ENCODE peak calls at places on chromosomes 4 and X, in four cellular contexts. One of them, this sample, is unnamed. For H3K27me3 and H3K4me1, the result is how much of the 10 kb centered on the place peaks cover.

GRCh38 chrX:120769576-120770341 is 105.9 kb downstream of the CT47B1 start:
- DNase-seq in lower lobe of right lung: no peak
- DNase-seq in CD8-positive, alpha-beta T cell: no peak
- DNase-seq in HCT116: peak
- DNase-seq in this sample: no peak

GRCh38 chr4:25527044-25527443 is 128.6 kb upstream of the SLC34A2 start:
- DNase-seq in lower lobe of right lung: no peak
- DNase-seq in CD8-positive, alpha-beta T cell: no peak
- DNase-seq in HCT116: no peak
- DNase-seq in this sample: no peak

GRCh38 chrX:42456301-42456700 is 321.7 kb downstream of the PPP1R2C start:
- DNase-seq in lower lobe of right lung: peak
- DNase-seq in CD8-positive, alpha-beta T cell: no peak
- DNase-seq in HCT116: no peak
- DNase-seq in this sample: no peak

GRCh38 chr4:41693629-41694028 is 54.9 kb downstream of the PHOX2B start:
- DNase-seq in lower lobe of right lung: no peak
- DNase-seq in CD8-positive, alpha-beta T cell: no peak
- DNase-seq in HCT116: no peak
- DNase-seq in this sample: no peak

GRCh38 chr4:168677063-168677462 is 180.2 kb downstream of the PALLD start:
- DNase-seq in lower lobe of right lung: no peak
- DNase-seq in CD8-positive, alpha-beta T cell: no peak
- DNase-seq in HCT116: no peak
- DNase-seq in this sample: no peak

GRCh38 chr4:111400736-111401135 is 744.5 kb upstream of the FAM241A start:
- DNase-seq in lower lobe of right lung: no peak
- DNase-seq in CD8-positive, alpha-beta T cell: no peak
- DNase-seq in HCT116: no peak
- DNase-seq in this sample: no peak

GRCh38 chr4:98643760-98644159 is 14.7 kb downstream of the TSPAN5 start:
- DNase-seq in lower lobe of right lung: no peak
- DNase-seq in CD8-positive, alpha-beta T cell: no peak
- DNase-seq in HCT116: no peak
- DNase-seq in this sample: no peak

GRCh38 chr4:1463088-1463926 is 57.1 kb upstream of the NKX1-1 start:
- DNase-seq in lower lobe of right lung: peak
- DNase-seq in CD8-positive, alpha-beta T cell: no peak
- DNase-seq in HCT116: no peak
- DNase-seq in this sample: peak

GRCh38 chr4:112648263-112649054 is 11.5 kb downstream of the LARP7 start:
- DNase-seq in lower lobe of right lung: no peak
- DNase-seq in CD8-positive, alpha-beta T cell: no peak
- DNase-seq in HCT116: no peak
- DNase-seq in this sample: no peak

GRCh38 chrX:7132335-7133035 is 15.0 kb upstream of the STS start:
- DNase-seq in lower lobe of right lung: peak
- DNase-seq in CD8-positive, alpha-beta T cell: peak
- DNase-seq in HCT116: peak
- DNase-seq in this sample: peak

GRCh38 chrX:100615015-100615414 is 21.6 kb downstream of the TSPAN6 start:
- DNase-seq in lower lobe of right lung: no peak
- DNase-seq in CD8-positive, alpha-beta T cell: no peak
- DNase-seq in HCT116: peak
- DNase-seq in this sample: no peak

GRCh38 chrX:100611951-100612350 is 24.7 kb downstream of the TSPAN6 start:
- DNase-seq in lower lobe of right lung: no peak
- DNase-seq in CD8-positive, alpha-beta T cell: no peak
- DNase-seq in HCT116: no peak
- DNase-seq in this sample: no peak

GRCh38 chrX:100606753-100607152 is 22.0 kb downstream of the TNMD start:
- DNase-seq in lower lobe of right lung: no peak
- DNase-seq in CD8-positive, alpha-beta T cell: no peak
- DNase-seq in HCT116: no peak
- DNase-seq in this sample: no peak

DNA sequence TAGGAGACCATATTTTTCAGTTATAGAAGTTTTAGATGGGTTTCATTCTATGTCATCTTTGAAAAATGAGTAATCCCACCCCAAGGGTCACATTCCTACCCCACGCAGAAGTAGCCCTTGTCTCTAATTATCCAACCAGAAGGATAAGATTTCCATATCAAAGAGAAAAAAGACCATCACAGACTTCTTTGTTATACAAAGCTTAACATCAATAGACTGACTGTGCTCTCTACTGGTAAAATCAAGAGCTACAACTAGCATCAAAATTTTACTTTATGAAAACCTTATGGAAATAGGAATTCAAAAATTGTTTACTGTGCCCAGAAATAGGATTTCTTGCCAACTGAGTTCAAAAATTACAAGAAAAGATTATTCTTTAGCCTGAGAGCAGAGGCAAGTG is 24.9 kb downstream of the TNMD start:
- DNase-seq in lower lobe of right lung: no peak
- DNase-seq in CD8-positive, alpha-beta T cell: no peak
- DNase-seq in HCT116: no peak
- DNase-seq in this sample: no peak
- TF ChIP-seq CTCF in lower lobe of right lung: peak
- TF ChIP-seq CTCF in CD8-positive, alpha-beta T cell: no peak
- TF ChIP-seq CTCF in HCT116: no peak
- TF ChIP-seq CTCF in this sample: no peak

GRCh38 chr4:7786040-7786439 is 153.6 kb downstream of the AFAP1 start:
- DNase-seq in lower lobe of right lung: no peak
- DNase-seq in CD8-positive, alpha-beta T cell: no peak
- DNase-seq in HCT116: no peak
- DNase-seq in this sample: peak
- H3K27me3 ChIP-seq in lower lobe of right lung: under half
- H3K27me3 ChIP-seq in CD8-positive, alpha-beta T cell: under half
- H3K27me3 ChIP-seq in HCT116: under half
- H3K27me3 ChIP-seq in this sample: under half

GRCh38 chr4:15758294-15758693 is 19.8 kb upstream of the CD38 start:
- DNase-seq in lower lobe of right lung: no peak
- DNase-seq in CD8-positive, alpha-beta T cell: no peak
- DNase-seq in HCT116: no peak
- DNase-seq in this sample: no peak
- H3K4me1 ChIP-seq in lower lobe of right lung: under half
- H3K4me1 ChIP-seq in CD8-positive, alpha-beta T cell: under half
- H3K4me1 ChIP-seq in HCT116: under half
- H3K4me1 ChIP-seq in this sample: under half

GRCh38 chr4:84482564-84483563 is 16.2 kb downstream of the NKX6-1 start:
- DNase-seq in lower lobe of right lung: peak
- DNase-seq in CD8-positive, alpha-beta T cell: no peak
- DNase-seq in HCT116: no peak
- DNase-seq in this sample: no peak
- TF ChIP-seq CTCF in lower lobe of right lung: peak
- TF ChIP-seq CTCF in CD8-positive, alpha-beta T cell: no peak
- TF ChIP-seq CTCF in HCT116: peak
- TF ChIP-seq CTCF in this sample: peak

DNA sequence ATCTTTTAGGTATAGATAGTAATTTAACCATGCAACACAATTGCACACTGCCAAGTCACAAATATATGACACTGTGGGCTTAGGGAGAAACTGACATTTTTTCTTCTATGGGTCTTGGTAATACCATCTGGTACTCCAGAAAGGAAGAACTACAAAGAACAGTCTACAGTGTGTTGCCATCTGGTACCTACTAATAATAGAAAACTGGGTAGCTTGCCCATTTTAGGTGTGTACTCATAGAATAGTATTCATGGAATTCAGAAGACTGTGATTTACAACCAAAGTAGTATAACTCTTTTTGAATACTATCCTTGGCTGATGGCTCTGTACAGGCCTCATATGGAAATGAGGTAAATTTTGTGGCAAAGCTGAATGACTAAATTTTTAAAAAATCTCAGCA is 132.6 kb upstream of the RPS6KA6 start:
- DNase-seq in lower lobe of right lung: no peak
- DNase-seq in CD8-positive, alpha-beta T cell: no peak
- DNase-seq in HCT116: no peak
- DNase-seq in this sample: no peak
- H3K27me3 ChIP-seq in lower lobe of right lung: under half
- H3K27me3 ChIP-seq in CD8-positive, alpha-beta T cell: under half
- H3K27me3 ChIP-seq in HCT116: under half
- H3K27me3 ChIP-seq in this sample: under half

GRCh38 chr4:54014761-54015160 is 49.6 kb downstream of the CHIC2 start:
- DNase-seq in lower lobe of right lung: no peak
- DNase-seq in CD8-positive, alpha-beta T cell: no peak
- DNase-seq in HCT116: no peak
- DNase-seq in this sample: no peak
- H3K4me1 ChIP-seq in lower lobe of right lung: under half
- H3K4me1 ChIP-seq in CD8-positive, alpha-beta T cell: under half
- H3K4me1 ChIP-seq in HCT116: under half
- H3K4me1 ChIP-seq in this sample: under half

GRCh38 chr4:17174751-17175150 is 276.3 kb upstream of the LDB2 start:
- DNase-seq in lower lobe of right lung: no peak
- DNase-seq in CD8-positive, alpha-beta T cell: no peak
- DNase-seq in HCT116: no peak
- DNase-seq in this sample: no peak

GRCh38 chr4:17168571-17168970 is 270.1 kb upstream of the LDB2 start:
- DNase-seq in lower lobe of right lung: no peak
- DNase-seq in CD8-positive, alpha-beta T cell: no peak
- DNase-seq in HCT116: no peak
- DNase-seq in this sample: no peak

GRCh38 chr4:17169699-17170098 is 271.3 kb upstream of the LDB2 start:
- DNase-seq in lower lobe of right lung: no peak
- DNase-seq in CD8-positive, alpha-beta T cell: no peak
- DNase-seq in HCT116: no peak
- DNase-seq in this sample: no peak

DNA sequence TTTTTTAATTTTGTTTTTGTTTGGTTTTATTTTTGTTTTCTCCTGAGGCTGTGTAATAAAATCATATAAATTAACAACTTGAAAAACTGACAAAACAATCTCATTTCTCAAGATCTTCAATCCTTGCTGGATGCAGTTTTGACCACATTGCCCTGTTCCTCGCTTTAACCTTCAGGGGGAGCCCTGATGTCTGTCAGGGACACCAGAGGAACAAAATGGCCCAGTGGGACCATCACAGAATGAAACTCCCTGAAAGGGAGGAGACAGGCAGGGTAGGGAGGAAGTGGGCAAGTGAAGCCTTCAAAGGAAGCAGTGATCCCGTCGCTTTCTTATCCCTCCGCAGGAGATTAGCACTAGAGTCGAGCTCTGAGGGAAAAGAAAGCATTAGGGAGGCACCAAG is 274.9 kb upstream of the LDB2 start:
- DNase-seq in lower lobe of right lung: no peak
- DNase-seq in CD8-positive, alpha-beta T cell: no peak
- DNase-seq in HCT116: no peak
- DNase-seq in this sample: no peak
- TF ChIP-seq CTCF in lower lobe of right lung: no peak
- TF ChIP-seq CTCF in CD8-positive, alpha-beta T cell: no peak
- TF ChIP-seq CTCF in HCT116: peak
- TF ChIP-seq CTCF in this sample: no peak

GRCh38 chr4:7273741-7274297 is 81.5 kb downstream of the SORCS2 start:
- DNase-seq in lower lobe of right lung: no peak
- DNase-seq in CD8-positive, alpha-beta T cell: no peak
- DNase-seq in HCT116: no peak
- DNase-seq in this sample: no peak

GRCh38 chr4:7275067-7275466 is 82.7 kb downstream of the SORCS2 start:
- DNase-seq in lower lobe of right lung: no peak
- DNase-seq in CD8-positive, alpha-beta T cell: no peak
- DNase-seq in HCT116: no peak
- DNase-seq in this sample: no peak

GRCh38 chr4:7278071-7278765 is 85.9 kb downstream of the SORCS2 start:
- DNase-seq in lower lobe of right lung: no peak
- DNase-seq in CD8-positive, alpha-beta T cell: no peak
- DNase-seq in HCT116: no peak
- DNase-seq in this sample: no peak

GRCh38 chr4:7275490-7276154 is 83.3 kb downstream of the SORCS2 start:
- DNase-seq in lower lobe of right lung: no peak
- DNase-seq in CD8-positive, alpha-beta T cell: no peak
- DNase-seq in HCT116: no peak
- DNase-seq in this sample: no peak

GRCh38 chr4:7276538-7276937 is 84.2 kb downstream of the SORCS2 start:
- DNase-seq in lower lobe of right lung: no peak
- DNase-seq in CD8-positive, alpha-beta T cell: no peak
- DNase-seq in HCT116: no peak
- DNase-seq in this sample: no peak
- H3K27me3 ChIP-seq in lower lobe of right lung: under half
- H3K27me3 ChIP-seq in CD8-positive, alpha-beta T cell: under half
- H3K27me3 ChIP-seq in HCT116: under half
- H3K27me3 ChIP-seq in this sample: under half

GRCh38 chr4:138226351-138226750 is 15.8 kb downstream of the SLC7A11 start:
- DNase-seq in lower lobe of right lung: no peak
- DNase-seq in CD8-positive, alpha-beta T cell: no peak
- DNase-seq in HCT116: no peak
- DNase-seq in this sample: no peak
- H3K4me1 ChIP-seq in lower lobe of right lung: under half
- H3K4me1 ChIP-seq in CD8-positive, alpha-beta T cell: under half
- H3K4me1 ChIP-seq in HCT116: under half
- H3K4me1 ChIP-seq in this sample: under half

GRCh38 chrX:150529587-150529986 is 38.8 kb upstream of the MTM1 start:
- DNase-seq in lower lobe of right lung: no peak
- DNase-seq in CD8-positive, alpha-beta T cell: no peak
- DNase-seq in HCT116: no peak
- DNase-seq in this sample: no peak

GRCh38 chrX:150525061-150525919 is 43.1 kb upstream of the MTM1 start:
- DNase-seq in lower lobe of right lung: no peak
- DNase-seq in CD8-positive, alpha-beta T cell: no peak
- DNase-seq in HCT116: no peak
- DNase-seq in this sample: no peak

GRCh38 chrX:150530821-150531220 is 37.6 kb upstream of the MTM1 start:
- DNase-seq in lower lobe of right lung: no peak
- DNase-seq in CD8-positive, alpha-beta T cell: no peak
- DNase-seq in HCT116: no peak
- DNase-seq in this sample: no peak

GRCh38 chrX:150527108-150527507 is 41.3 kb upstream of the MTM1 start:
- DNase-seq in lower lobe of right lung: no peak
- DNase-seq in CD8-positive, alpha-beta T cell: no peak
- DNase-seq in HCT116: no peak
- DNase-seq in this sample: no peak

DNA sequence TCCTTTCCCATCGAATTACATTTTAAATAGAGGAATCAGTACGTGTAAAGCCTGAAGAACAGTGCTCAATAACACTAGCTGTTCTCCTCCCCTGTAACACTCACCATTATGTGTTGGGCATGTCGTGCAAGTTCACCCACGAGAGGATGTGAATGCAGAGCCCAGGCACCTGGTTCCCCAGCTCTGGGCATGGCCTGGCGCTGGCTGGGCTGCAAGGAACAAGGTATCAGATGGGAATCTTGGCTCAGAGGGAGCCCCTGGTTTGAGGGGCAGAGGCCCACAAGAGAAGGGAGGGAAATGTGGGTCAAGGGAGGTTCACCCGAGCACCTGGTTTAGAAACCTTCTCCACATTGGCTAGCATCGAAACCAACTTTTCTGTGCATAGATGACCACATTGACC is 41.7 kb upstream of the MTM1 start:
- DNase-seq in lower lobe of right lung: no peak
- DNase-seq in CD8-positive, alpha-beta T cell: no peak
- DNase-seq in HCT116: no peak
- DNase-seq in this sample: no peak
- TF ChIP-seq CTCF in lower lobe of right lung: no peak
- TF ChIP-seq CTCF in CD8-positive, alpha-beta T cell: no peak
- TF ChIP-seq CTCF in HCT116: no peak
- TF ChIP-seq CTCF in this sample: no peak